ENCODE peak calls at places on chromosomes 7 and 10, in eight cellular contexts. One of them, this sample, is unnamed.

GRCh38 chr7:131480384-131481315 is 75.8 kb downstream of the PODXL start:
- DNase-seq in heart left ventricle: no peak
- DNase-seq in body of pancreas: no peak
- DNase-seq in tibial nerve: no peak
- DNase-seq in K562: no peak
- DNase-seq in gastrocnemius medialis: no peak
- DNase-seq in A549: peak; percentile 66
- DNase-seq in neural progenitor cell: no peak
- DNase-seq in this sample: no peak

GRCh38 chr7:49775065-49775948 is 1.9 kb downstream of the VWC2 start:
- DNase-seq in body of pancreas: peak; percentile 35
- DNase-seq in K562: no peak
- DNase-seq in tibial nerve: no peak
- DNase-seq in neural progenitor cell: peak; percentile 70
- DNase-seq in heart left ventricle: peak; percentile 69
- DNase-seq in A549: no peak
- DNase-seq in gastrocnemius medialis: no peak
- DNase-seq in this sample: no peak

GRCh38 chr10:90822508-90822907 is 35.3 kb downstream of the HTR7 start:
- DNase-seq in tibial nerve: no peak
- DNase-seq in neural progenitor cell: no peak
- DNase-seq in A549: no peak
- DNase-seq in K562: no peak
- DNase-seq in body of pancreas: no peak
- DNase-seq in heart left ventricle: no peak
- DNase-seq in gastrocnemius medialis: no peak
- DNase-seq in this sample: no peak

GRCh38 chr7:3733541-3734140 is 432.6 kb downstream of the SDK1 start:
- DNase-seq in neural progenitor cell: no peak
- DNase-seq in K562: no peak
- DNase-seq in gastrocnemius medialis: no peak
- DNase-seq in A549: no peak
- DNase-seq in heart left ventricle: no peak
- DNase-seq in body of pancreas: no peak
- DNase-seq in tibial nerve: no peak
- DNase-seq in this sample: no peak

GRCh38 chr10:6578221-6579192 is 1.6 kb downstream of the PRKCQ start:
- DNase-seq in tibial nerve: no peak
- DNase-seq in A549: no peak
- DNase-seq in neural progenitor cell: peak; percentile 25
- DNase-seq in heart left ventricle: no peak
- DNase-seq in body of pancreas: no peak
- DNase-seq in gastrocnemius medialis: no peak
- DNase-seq in K562: no peak
- DNase-seq in this sample: no peak

GRCh38 chr7:36487756-36488336 is 98.2 kb downstream of the ANLN start:
- DNase-seq in K562: no peak
- DNase-seq in body of pancreas: peak; percentile 36
- DNase-seq in neural progenitor cell: peak; percentile 70
- DNase-seq in gastrocnemius medialis: no peak
- DNase-seq in tibial nerve: peak; percentile 52
- DNase-seq in A549: peak; percentile 71
- DNase-seq in heart left ventricle: no peak
- DNase-seq in this sample: no peak

GRCh38 chr7:134948736-134949135 is 37.6 kb upstream of the AGBL3 start:
- DNase-seq in tibial nerve: no peak
- DNase-seq in heart left ventricle: no peak
- DNase-seq in body of pancreas: no peak
- DNase-seq in K562: no peak
- DNase-seq in A549: peak; percentile 21
- DNase-seq in neural progenitor cell: no peak
- DNase-seq in gastrocnemius medialis: no peak
- DNase-seq in this sample: no peak

GRCh38 chr7:50981743-50982142 is 199.0 kb upstream of the GRB10 start:
- DNase-seq in A549: no peak
- DNase-seq in tibial nerve: no peak
- DNase-seq in K562: no peak
- DNase-seq in gastrocnemius medialis: no peak
- DNase-seq in neural progenitor cell: no peak
- DNase-seq in body of pancreas: no peak
- DNase-seq in heart left ventricle: no peak
- DNase-seq in this sample: no peak

GRCh38 chr10:110864662-110865140 is 7.0 kb upstream of the PDCD4 start:
- DNase-seq in heart left ventricle: no peak
- DNase-seq in body of pancreas: peak; percentile 35
- DNase-seq in tibial nerve: no peak
- DNase-seq in neural progenitor cell: no peak
- DNase-seq in gastrocnemius medialis: no peak
- DNase-seq in K562: no peak
- DNase-seq in A549: no peak
- DNase-seq in this sample: no peak

GRCh38 chr10:32795598-32796183 is 162.3 kb downstream of the ITGB1 start:
- DNase-seq in gastrocnemius medialis: no peak
- DNase-seq in body of pancreas: no peak
- DNase-seq in tibial nerve: no peak
- DNase-seq in A549: peak; percentile 45
- DNase-seq in K562: peak; percentile 15
- DNase-seq in heart left ventricle: no peak
- DNase-seq in neural progenitor cell: peak; percentile 53
- DNase-seq in this sample: no peak

GRCh38 chr10:25547391-25547790 is 372.6 kb downstream of the GPR158 start:
- DNase-seq in K562: no peak
- DNase-seq in neural progenitor cell: peak; percentile 54
- DNase-seq in tibial nerve: no peak
- DNase-seq in heart left ventricle: no peak
- DNase-seq in gastrocnemius medialis: no peak
- DNase-seq in A549: no peak
- DNase-seq in body of pancreas: no peak
- DNase-seq in this sample: no peak

GRCh38 chr7:25762511-25763119 is 389.4 kb upstream of the NFE2L3 start:
- DNase-seq in heart left ventricle: no peak
- DNase-seq in gastrocnemius medialis: no peak
- DNase-seq in A549: no peak
- DNase-seq in tibial nerve: no peak
- DNase-seq in body of pancreas: no peak
- DNase-seq in neural progenitor cell: no peak
- DNase-seq in K562: no peak
- DNase-seq in this sample: no peak

GRCh38 chr7:51647486-51647885 is 330.9 kb upstream of the COBL start:
- DNase-seq in K562: no peak
- DNase-seq in A549: no peak
- DNase-seq in body of pancreas: no peak
- DNase-seq in neural progenitor cell: no peak
- DNase-seq in heart left ventricle: no peak
- DNase-seq in gastrocnemius medialis: no peak
- DNase-seq in tibial nerve: no peak
- DNase-seq in this sample: no peak

DNA sequence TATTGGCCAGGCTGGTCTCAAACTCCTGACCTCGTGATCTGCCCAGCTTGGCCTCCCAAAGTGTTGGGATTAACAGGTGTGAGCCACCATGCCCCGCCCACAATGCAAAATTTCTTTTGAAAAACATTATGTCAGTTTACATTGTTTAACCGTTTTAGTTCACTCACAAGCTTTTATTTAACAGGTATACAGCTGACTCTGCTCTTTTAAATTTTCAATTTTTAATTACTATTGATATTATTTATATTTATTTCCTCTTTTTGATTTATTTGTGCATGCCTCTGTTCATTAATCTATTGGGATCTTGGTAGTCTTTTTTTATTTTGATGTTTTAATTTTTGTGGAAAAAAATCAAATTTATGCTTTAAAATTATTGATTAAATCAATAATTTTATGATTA is 16.9 kb downstream of the ZKSCAN5 start:
- DNase-seq in neural progenitor cell: no peak
- DNase-seq in gastrocnemius medialis: no peak
- DNase-seq in K562: no peak
- DNase-seq in body of pancreas: no peak
- DNase-seq in tibial nerve: no peak
- DNase-seq in heart left ventricle: no peak
- DNase-seq in A549: no peak
- DNase-seq in this sample: no peak
- TF ChIP-seq CTCF in neural progenitor cell: no peak
- TF ChIP-seq CTCF in gastrocnemius medialis: no peak
- TF ChIP-seq CTCF in K562: no peak
- TF ChIP-seq CTCF in body of pancreas: no peak
- TF ChIP-seq CTCF in tibial nerve: no peak
- TF ChIP-seq CTCF in heart left ventricle: no peak
- TF ChIP-seq CTCF in A549: no peak
- TF ChIP-seq CTCF in this sample: no peak

GRCh38 chr7:112186300-112186699 is 19.9 kb downstream of the DOCK4 start:
- DNase-seq in tibial nerve: no peak
- DNase-seq in body of pancreas: no peak
- DNase-seq in gastrocnemius medialis: no peak
- DNase-seq in neural progenitor cell: no peak
- DNase-seq in K562: no peak
- DNase-seq in heart left ventricle: no peak
- DNase-seq in A549: no peak
- DNase-seq in this sample: no peak

GRCh38 chr7:112182749-112183148 is 23.4 kb downstream of the DOCK4 start:
- DNase-seq in K562: no peak
- DNase-seq in body of pancreas: peak; percentile 39
- DNase-seq in gastrocnemius medialis: no peak
- DNase-seq in heart left ventricle: peak; percentile 73
- DNase-seq in tibial nerve: no peak
- DNase-seq in neural progenitor cell: no peak
- DNase-seq in A549: no peak
- DNase-seq in this sample: no peak

GRCh38 chr7:112183266-112183665 is 22.9 kb downstream of the DOCK4 start:
- DNase-seq in tibial nerve: no peak
- DNase-seq in gastrocnemius medialis: no peak
- DNase-seq in neural progenitor cell: no peak
- DNase-seq in heart left ventricle: no peak
- DNase-seq in K562: no peak
- DNase-seq in body of pancreas: no peak
- DNase-seq in A549: no peak
- DNase-seq in this sample: no peak

GRCh38 chr7:112185005-112185834 is 21.0 kb downstream of the DOCK4 start:
- DNase-seq in neural progenitor cell: no peak
- DNase-seq in A549: no peak
- DNase-seq in K562: no peak
- DNase-seq in gastrocnemius medialis: no peak
- DNase-seq in tibial nerve: no peak
- DNase-seq in heart left ventricle: no peak
- DNase-seq in body of pancreas: no peak
- DNase-seq in this sample: no peak

DNA sequence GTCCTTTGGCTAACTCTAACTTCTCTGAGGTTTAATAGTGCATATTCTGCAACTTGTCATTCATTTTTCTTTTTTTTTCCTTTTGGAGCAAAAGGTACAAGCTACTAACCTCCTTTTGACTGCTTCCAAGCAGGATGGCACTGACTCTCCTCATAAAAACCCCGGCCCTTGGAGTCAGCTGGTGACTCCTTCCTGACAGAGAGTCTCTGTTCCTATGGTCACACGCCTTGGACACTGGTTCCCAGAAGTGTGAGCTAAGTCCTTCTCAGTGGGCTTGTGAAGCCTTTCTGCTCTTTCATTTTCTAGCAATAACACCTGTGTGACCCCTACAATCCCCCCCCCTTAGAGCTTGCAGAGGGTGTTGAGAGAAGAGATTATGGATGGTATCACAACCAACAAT is 21.7 kb downstream of the DOCK4 start:
- DNase-seq in gastrocnemius medialis: no peak
- DNase-seq in tibial nerve: no peak
- DNase-seq in K562: no peak
- DNase-seq in body of pancreas: no peak
- DNase-seq in A549: no peak
- DNase-seq in neural progenitor cell: no peak
- DNase-seq in heart left ventricle: no peak
- DNase-seq in this sample: no peak
- H3K27ac ChIP-seq in gastrocnemius medialis: no peak overlapping the region
- H3K27ac ChIP-seq in tibial nerve: no peak overlapping the region
- H3K27ac ChIP-seq in K562: no peak overlapping the region
- H3K27ac ChIP-seq in body of pancreas: no peak overlapping the region
- H3K27ac ChIP-seq in A549: no peak overlapping the region
- H3K27ac ChIP-seq in neural progenitor cell: no peak overlapping the region
- H3K27ac ChIP-seq in heart left ventricle: no peak overlapping the region
- H3K27ac ChIP-seq in this sample: no peak overlapping the region

GRCh38 chr7:155913311-155913710 is 101.0 kb upstream of the SHH start:
- DNase-seq in heart left ventricle: no peak
- DNase-seq in neural progenitor cell: no peak
- DNase-seq in K562: no peak
- DNase-seq in gastrocnemius medialis: no peak
- DNase-seq in A549: no peak
- DNase-seq in body of pancreas: no peak
- DNase-seq in tibial nerve: no peak
- DNase-seq in this sample: no peak
- H3K4me1 ChIP-seq in heart left ventricle: no peaks in the 10 kb centered on the region
- H3K4me1 ChIP-seq in neural progenitor cell: no peaks in the 10 kb centered on the region
- H3K4me1 ChIP-seq in K562: no peaks in the 10 kb centered on the region
- H3K4me1 ChIP-seq in gastrocnemius medialis: no peaks in the 10 kb centered on the region
- H3K4me1 ChIP-seq in A549: peaks cover 17% of the 10 kb centered on the region
- H3K4me1 ChIP-seq in body of pancreas: peaks cover 5% of the 10 kb centered on the region
- H3K4me1 ChIP-seq in tibial nerve: no peaks in the 10 kb centered on the region
- H3K4me1 ChIP-seq in this sample: no peaks in the 10 kb centered on the region

GRCh38 chr10:126972622-126973414 is 67.6 kb downstream of the DOCK1 start:
- DNase-seq in K562: no peak
- DNase-seq in A549: peak; percentile 72
- DNase-seq in gastrocnemius medialis: no peak
- DNase-seq in neural progenitor cell: no peak
- DNase-seq in body of pancreas: peak; percentile 38
- DNase-seq in tibial nerve: no peak
- DNase-seq in heart left ventricle: no peak
- DNase-seq in this sample: no peak

GRCh38 chr10:126964190-126964589 is 59.0 kb downstream of the DOCK1 start:
- DNase-seq in K562: no peak
- DNase-seq in neural progenitor cell: no peak
- DNase-seq in tibial nerve: no peak
- DNase-seq in heart left ventricle: no peak
- DNase-seq in A549: no peak
- DNase-seq in gastrocnemius medialis: no peak
- DNase-seq in body of pancreas: no peak
- DNase-seq in this sample: no peak

GRCh38 chr10:126975221-126975620 is 70.0 kb downstream of the DOCK1 start:
- DNase-seq in body of pancreas: no peak
- DNase-seq in gastrocnemius medialis: no peak
- DNase-seq in A549: no peak
- DNase-seq in tibial nerve: no peak
- DNase-seq in K562: no peak
- DNase-seq in neural progenitor cell: no peak
- DNase-seq in heart left ventricle: no peak
- DNase-seq in this sample: no peak

GRCh38 chr10:126966938-126967337 is 61.7 kb downstream of the DOCK1 start:
- DNase-seq in heart left ventricle: no peak
- DNase-seq in gastrocnemius medialis: no peak
- DNase-seq in tibial nerve: no peak
- DNase-seq in K562: no peak
- DNase-seq in A549: no peak
- DNase-seq in body of pancreas: no peak
- DNase-seq in neural progenitor cell: no peak
- DNase-seq in this sample: no peak

DNA sequence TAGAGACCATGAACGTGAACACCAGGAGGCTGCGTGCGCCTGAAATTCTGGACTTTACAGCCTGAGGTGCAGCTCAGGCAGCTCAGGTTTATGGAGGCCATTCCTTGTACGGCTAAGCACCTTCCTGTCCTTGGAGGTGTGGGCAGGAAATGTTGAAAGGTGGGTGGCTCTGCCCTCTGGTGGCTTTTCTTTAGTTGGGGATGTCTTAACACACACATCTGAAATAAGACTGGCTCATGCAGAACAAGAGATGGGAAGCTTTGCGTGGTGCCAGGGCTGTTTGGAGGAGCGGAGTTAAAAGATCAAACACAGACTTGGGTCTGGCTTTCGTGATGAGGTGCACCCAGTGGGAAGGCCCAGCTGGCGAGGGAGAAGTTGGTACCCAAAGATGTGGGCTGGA is 64.1 kb downstream of the DOCK1 start:
- DNase-seq in body of pancreas: peak; percentile 32
- DNase-seq in neural progenitor cell: peak; percentile 53
- DNase-seq in gastrocnemius medialis: no peak
- DNase-seq in tibial nerve: no peak
- DNase-seq in K562: no peak
- DNase-seq in A549: peak; percentile 43
- DNase-seq in heart left ventricle: no peak
- DNase-seq in this sample: no peak
- TF ChIP-seq CTCF in body of pancreas: no peak
- TF ChIP-seq CTCF in neural progenitor cell: peak; percentile 53
- TF ChIP-seq CTCF in gastrocnemius medialis: no peak
- TF ChIP-seq CTCF in tibial nerve: no peak
- TF ChIP-seq CTCF in K562: no peak
- TF ChIP-seq CTCF in A549: peak; percentile 21
- TF ChIP-seq CTCF in heart left ventricle: peak; percentile 16
- TF ChIP-seq CTCF in this sample: no peak

This sample was measured in ascending aorta.